ENCODE peak calls at places on chromosomes 7 and 10, in five cellular contexts. P is GM12878, C is SK-N-SH, S is HCT116, O is K562. G is an unnamed sample.

GRCh38 chr10:125154529-125154928 is 5.8 kb downstream of the CTBP2 start:
- DNase-seq in P (no peak), C (no peak), S (no peak), O (no peak), G (no peak)

GRCh38 chr10:119859422-119860258 is 13.0 kb downstream of the MCMBP start:
- DNase-seq in P (no peak), C (peak; percentile 15), S (peak; percentile 59), O (no peak), G (peak; percentile 46)

GRCh38 chr7:137296551-137296950 is 47.0 kb downstream of the PTN start:
- DNase-seq in P (no peak), C (no peak), S (no peak), O (no peak), G (no peak)

GRCh38 chr10:28991738-28992270 is 297.1 kb upstream of the LYZL1 start:
- DNase-seq in P (no peak), C (peak; percentile 48), S (peak; percentile 68), O (peak; percentile 69), G (peak; percentile 77)

GRCh38 chr7:2296830-2297229 is 17.4 kb downstream of the SNX8 start:
- DNase-seq in P (no peak), C (no peak), S (no peak), O (no peak), G (no peak)

GRCh38 chr10:71864861-71865473 is 13.9 kb upstream of the PSAP start:
- DNase-seq in P (no peak), C (no peak), S (no peak), O (no peak), G (no peak)

GRCh38 chr7:78912781-78913180 is 540.7 kb downstream of the MAGI2 start:
- DNase-seq in P (no peak), C (no peak), S (no peak), O (no peak), G (no peak)

GRCh38 chr10:26703096-26703495 is 5.6 kb downstream of the PDSS1 start:
- DNase-seq in P (no peak), C (no peak), S (no peak), O (no peak), G (no peak)

GRCh38 chr10:7412482-7413251 is 1.8 kb upstream of the SFMBT2 start:
- DNase-seq in P (no peak), C (peak; percentile 39), S (no peak), O (no peak), G (peak; percentile 32)

GRCh38 chr10:86708068-86708782 is 39.9 kb downstream of the LDB3 start:
- DNase-seq in P (no peak), C (no peak), S (no peak), O (no peak), G (no peak)

GRCh38 chr10:120979435-120980315 is 128.5 kb downstream of the WDR11 start:
- DNase-seq in P (no peak), C (peak; percentile 84), S (peak; percentile 62), O (no peak), G (peak; percentile 82)

GRCh38 chr10:119494224-119495060 is 48.1 kb downstream of the RGS10 start:
- DNase-seq in P (no peak), C (no peak), S (no peak), O (no peak), G (no peak)

GRCh38 chr10:1049425-1049958 is 573 bp upstream of the IDI1 start:
- DNase-seq in P (no peak), C (peak; percentile 96), S (no peak), O (no peak), G (no peak)

GRCh38 chr7:155834486-155835048 is 22.3 kb upstream of the SHH start:
- DNase-seq in P (no peak), C (no peak), S (no peak), O (no peak), G (no peak)

GRCh38 chr7:77310982-77311381 is 105.2 kb downstream of the GSAP start:
- DNase-seq in P (no peak), C (no peak), S (no peak), O (no peak), G (no peak)

GRCh38 chr7:47572101-47572460 is 9.8 kb downstream of the TNS3 start:
- DNase-seq in P (no peak), C (no peak), S (no peak), O (no peak), G (peak; percentile 78)

GRCh38 chr10:6951771-6952170 is 371.7 kb upstream of the PRKCQ start:
- DNase-seq in P (no peak), C (no peak), S (no peak), O (no peak), G (no peak)

GRCh38 chr10:90087197-90088007 is 386.0 kb downstream of the KIF20B start:
- DNase-seq in P (peak; percentile 69), C (no peak), S (peak; percentile 98), O (no peak), G (no peak)

GRCh38 chr7:99624487-99624886 is 7.7 kb downstream of the ZSCAN25 start:
- DNase-seq in P (no peak), C (no peak), S (no peak), O (no peak), G (no peak)

GRCh38 chr10:101002456-101002855 is 2.8 kb downstream of the LZTS2 start:
- DNase-seq in P (no peak), C (no peak), S (no peak), O (no peak), G (no peak)

DNA sequence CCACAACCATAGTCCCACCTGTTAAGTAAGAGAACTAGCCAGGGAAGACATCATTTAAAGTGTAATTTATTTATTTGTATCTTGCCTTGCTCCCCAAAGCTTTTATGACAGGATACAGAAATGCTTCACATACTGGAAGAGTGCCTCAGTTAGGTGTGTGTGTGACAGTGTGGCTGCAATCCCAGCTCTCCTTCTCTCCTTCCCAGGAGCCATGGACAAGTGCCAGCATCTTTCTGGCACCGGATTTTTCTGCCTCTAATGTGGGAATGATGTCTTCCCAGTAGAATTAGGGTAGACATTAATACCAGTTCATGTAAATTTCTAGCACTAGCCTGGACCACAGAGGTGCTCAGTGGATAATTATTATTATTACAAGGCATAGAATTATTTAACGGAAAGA is 30.3 kb upstream of the ATXN7L1 start:
- DNase-seq in P (no peak), C (no peak), S (no peak), O (no peak), G (no peak)
- TF ChIP-seq JUND in P (no peak), C (no peak), S (no peak), O (no peak), G (no peak)

GRCh38 chr7:45568536-45569289 is 5.5 kb upstream of the ADCY1 start:
- DNase-seq in P (no peak), C (peak; percentile 14), S (no peak), O (no peak), G (no peak)
- TF ChIP-seq JUND in P (no peak), C (no peak), S (no peak), O (no peak), G (no peak)

DNA sequence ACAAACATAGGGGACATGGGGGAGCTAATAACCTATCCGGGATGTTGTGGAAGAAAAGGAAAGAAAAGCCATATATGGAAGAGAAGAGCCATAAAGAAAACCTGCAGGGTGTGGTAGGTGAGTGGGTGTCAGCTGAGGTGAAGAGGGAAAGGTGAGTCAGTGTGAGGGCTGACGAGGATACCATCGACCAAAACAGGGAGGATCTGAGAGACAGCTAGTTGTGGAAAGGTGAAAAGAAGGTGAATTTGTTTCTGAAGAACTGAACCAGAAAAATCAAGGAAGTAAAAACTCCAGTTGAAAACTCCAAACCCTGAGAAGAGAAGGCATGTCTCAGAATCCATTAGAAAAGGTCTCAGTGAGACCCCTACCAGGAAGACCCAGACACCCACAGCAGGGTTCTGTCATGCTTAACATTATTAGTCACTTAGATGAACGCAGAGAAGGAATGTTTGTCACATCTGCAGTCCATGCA is 4.1 kb downstream of the BLNK start:
- DNase-seq in P (no peak), C (no peak), S (peak; percentile 54), O (no peak), G (no peak)
- TF ChIP-seq JUND in P (no peak), C (no peak), S (peak; percentile 67), O (no peak), G (no peak)

GRCh38 chr7:149635561-149636329 is 137.6 kb downstream of the ZNF467 start:
- DNase-seq in P (no peak), C (no peak), S (no peak), O (no peak), G (no peak)

GRCh38 chr7:149637911-149638565 is 135.3 kb downstream of the ZNF467 start:
- DNase-seq in P (no peak), C (no peak), S (no peak), O (peak; percentile 7), G (no peak)

GRCh38 chr7:149638566-149639320 is 134.6 kb downstream of the ZNF467 start:
- DNase-seq in P (no peak), C (no peak), S (no peak), O (no peak), G (no peak)

GRCh38 chr7:149633976-149634945 is 136.7 kb upstream of the ZNF746 start:
- DNase-seq in P (no peak), C (no peak), S (no peak), O (no peak), G (no peak)
- TF ChIP-seq JUND in P (no peak), C (no peak), S (no peak), O (no peak), G (no peak)

DNA sequence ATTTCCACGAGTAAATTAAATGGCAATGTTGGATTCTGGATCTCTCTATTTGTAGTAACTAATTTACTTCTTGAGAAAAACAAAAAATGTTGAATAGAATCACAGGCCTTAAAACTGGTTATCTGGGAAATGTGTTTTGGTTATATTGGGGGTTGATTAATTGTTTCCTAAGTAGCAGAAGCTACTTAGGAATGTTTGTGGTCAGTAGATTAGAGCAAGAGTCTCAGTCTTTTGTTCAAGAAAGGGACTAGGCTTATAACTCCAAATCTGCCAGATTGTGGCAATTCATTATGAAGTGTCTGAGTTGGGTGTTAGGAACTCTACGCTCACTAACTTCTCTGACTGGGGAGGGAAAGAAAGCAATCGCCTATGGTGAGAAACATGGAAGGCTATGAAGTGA is 244.3 kb upstream of the PHYHIPL start:
- DNase-seq in P (no peak), C (no peak), S (no peak), O (no peak), G (no peak)
- TF ChIP-seq JUND in P (no peak), C (no peak), S (no peak), O (no peak), G (no peak)

GRCh38 chr7:98287486-98287959 is 6.0 kb downstream of the BRI3 start:
- DNase-seq in P (no peak), C (no peak), S (no peak), O (peak; percentile 64), G (peak; percentile 30)
- TF ChIP-seq JUND in P (no peak), C (no peak), S (no peak), O (no peak), G (no peak)